ENCODE peak calls at places on chromosomes 16 and 17, in five cellular contexts. V is AG04450, K is skeletal muscle cell, B is COR-L47, W is NCI-H510A. R is an unnamed sample.

GRCh38 chr17:33967608-33968349 is 287.3 kb upstream of the CCL2 start:
- DNase-seq in V (no peak), K (no peak), B (no peak), W (no peak), R (no peak)

GRCh38 chr17:83195330-83196087 is 116.1 kb downstream of the METRNL start:
- DNase-seq in V (no peak), K (no peak), B (no peak), W (no peak), R (peak)

GRCh38 chr17:75125984-75126383 is 5.6 kb downstream of the NT5C start:
- DNase-seq in V (no peak), K (no peak), B (no peak), W (no peak), R (no peak)

GRCh38 chr17:17173921-17174320 is 32.2 kb downstream of the PLD6 start:
- DNase-seq in V (no peak), K (no peak), B (no peak), W (no peak), R (no peak)

GRCh38 chr16:76749780-76750375 is 441.1 kb upstream of the MON1B start:
- DNase-seq in V (no peak), K (no peak), B (no peak), W (no peak), R (no peak)

GRCh38 chr16:67504190-67505021 is 21.1 kb upstream of the AGRP start:
- DNase-seq in V (no peak), K (no peak), B (no peak), W (no peak), R (no peak)

GRCh38 chr16:54072237-54072636 is 214.3 kb downstream of the IRX3 start:
- DNase-seq in V (no peak), K (no peak), B (no peak), W (no peak), R (no peak)

GRCh38 chr17:60510031-60510430 is 16.0 kb downstream of the APPBP2 start:
- DNase-seq in V (no peak), K (no peak), B (no peak), W (no peak), R (peak)

GRCh38 chr17:66667491-66668030 is 167.4 kb upstream of the CACNG5 start:
- DNase-seq in V (no peak), K (no peak), B (no peak), W (no peak), R (no peak)

GRCh38 chr16:50606431-50607050 is 58.3 kb downstream of the NKD1 start:
- DNase-seq in V (no peak), K (no peak), B (no peak), W (no peak), R (no peak)

GRCh38 chr16:65319621-65320231 is 197.9 kb upstream of the CDH11 start:
- DNase-seq in V (no peak), K (no peak), B (no peak), W (no peak), R (peak)

GRCh38 chr16:28491970-28492474 is at the start of gene CLN3:
- DNase-seq in V (peak), K (peak), B (peak), W (peak), R (peak)

GRCh38 chr17:72142614-72143013 is 21.8 kb downstream of the SOX9 start:
- DNase-seq in V (no peak), K (no peak), B (no peak), W (peak), R (no peak)

GRCh38 chr17:45435481-45435880 is 2.8 kb upstream of the ARHGAP27 start:
- DNase-seq in V (no peak), K (no peak), B (no peak), W (no peak), R (no peak)

GRCh38 chr17:48261297-48261880 is 153.8 kb downstream of the SNX11 start:
- DNase-seq in V (no peak), K (no peak), B (peak), W (peak), R (peak)

GRCh38 chr17:81322271-81323082 is 27.4 kb upstream of the SLC38A10 start:
- DNase-seq in V (no peak), K (no peak), B (no peak), W (no peak), R (no peak)

GRCh38 chr17:41058741-41059140 is 1.2 kb downstream of the KRTAP2-3 start:
- DNase-seq in V (no peak), K (no peak), B (no peak), W (no peak), R (peak)

GRCh38 chr16:90026135-90026534 is 6.9 kb upstream of the DBNDD1 start:
- DNase-seq in V (no peak), K (no peak), B (no peak), W (no peak), R (no peak)

GRCh38 chr17:27106347-27106981 is 187.4 kb upstream of the WSB1 start:
- DNase-seq in V (no peak), K (no peak), B (no peak), W (no peak), R (no peak)

GRCh38 chr16:88792668-88793587 is 7.9 kb upstream of the PIEZO1 start:
- DNase-seq in V (no peak), K (no peak), B (no peak), W (no peak), R (no peak)

GRCh38 chr17:71110326-71110725 is 941.0 kb downstream of the KCNJ2 start:
- DNase-seq in V (no peak), K (peak), B (no peak), W (no peak), R (peak)

GRCh38 chr17:48577946-48578615 is at the start of gene HOXB4:
- DNase-seq in V (no peak), K (no peak), B (peak), W (peak), R (no peak)

R was measured in M059J.